ENCODE peak calls at places on chromosomes 12 and 14, in nine cellular contexts. I is dorsolateral prefrontal cortex; P is OCI-LY7; M is ovary; Y is CD8-positive, alpha-beta T cell; T is psoas muscle; W is sigmoid colon; G is upper lobe of right lung; C is coronary artery. O is an unnamed sample.

GRCh38 chr14:53516261-53516774 is 363.2 kb upstream of the DDHD1 start:
- DNase-seq in Y (no peak), M (no peak), I (no peak), W (no peak), P (no peak), G (no peak), C (no peak), T (no peak), O (peak; percentile 92)

GRCh38 chr14:101174980-101175606 is 271.6 kb upstream of the RTL1 start:
- DNase-seq in W (no peak), C (peak; percentile 55), Y (no peak), P (no peak), T (no peak), G (peak; percentile 66), M (peak; percentile 12), I (no peak), O (no peak)

GRCh38 chr14:34843011-34843554 is 32.1 kb downstream of the BAZ1A start:
- DNase-seq in T (no peak), G (no peak), W (no peak), P (no peak), M (no peak), C (no peak), I (no peak), Y (no peak), O (peak; percentile 84)

GRCh38 chr14:73795974-73796373 is 55.7 kb upstream of the PTGR2 start:
- DNase-seq in C (no peak), P (no peak), T (no peak), M (no peak), W (peak; percentile 43), I (no peak), G (no peak), Y (no peak), O (peak; percentile 78)

GRCh38 chr12:66438601-66439000 is 136.3 kb downstream of the HELB start:
- DNase-seq in G (no peak), C (no peak), T (no peak), P (no peak), M (no peak), I (no peak), W (no peak), Y (no peak), O (peak; percentile 1)

GRCh38 chr12:69196302-69197288 is 42.8 kb upstream of the CPSF6 start:
- DNase-seq in T (no peak), C (no peak), I (no peak), P (no peak), G (no peak), M (no peak), W (no peak), Y (no peak), O (peak; percentile 4)

GRCh38 chr14:100857923-100858837 is 32.3 kb downstream of the MEG3 start:
- DNase-seq in M (no peak), G (no peak), C (no peak), P (no peak), I (no peak), Y (no peak), T (no peak), W (no peak), O (no peak)

GRCh38 chr12:39935275-39935674 is 170.6 kb downstream of the SLC2A13 start:
- DNase-seq in Y (no peak), I (no peak), T (no peak), C (no peak), M (no peak), G (no peak), W (no peak), P (no peak), O (peak; percentile 62)

GRCh38 chr14:76473381-76474263 is 97.7 kb downstream of the ESRRB start:
- DNase-seq in G (peak; percentile 67), I (no peak), T (peak; percentile 31), W (no peak), P (no peak), M (no peak), Y (no peak), C (no peak), O (peak; percentile 16)

GRCh38 chr12:38904932-38905479 is 385 bp downstream of the CPNE8 start:
- DNase-seq in G (peak; percentile 91), W (peak; percentile 95), C (peak; percentile 90), M (peak; percentile 72), Y (peak; percentile 18), T (peak; percentile 85), P (no peak), I (peak; percentile 28), O (peak; percentile 85)

GRCh38 chr14:98923596-98923995 is 348.4 kb downstream of the BCL11B start:
- DNase-seq in T (no peak), I (no peak), M (no peak), P (no peak), C (no peak), W (no peak), Y (no peak), G (no peak), O (no peak)

GRCh38 chr14:89226789-89227489 is 190.1 kb downstream of the FOXN3 start:
- DNase-seq in P (no peak), Y (no peak), C (no peak), I (no peak), T (no peak), W (no peak), M (no peak), G (no peak), O (peak; percentile 32)

GRCh38 chr12:95216704-95217376 is 427 bp downstream of the FGD6 start:
- DNase-seq in P (peak; percentile 43), G (no peak), Y (no peak), T (no peak), I (no peak), W (no peak), C (peak; percentile 76), M (no peak), O (no peak)

DNA sequence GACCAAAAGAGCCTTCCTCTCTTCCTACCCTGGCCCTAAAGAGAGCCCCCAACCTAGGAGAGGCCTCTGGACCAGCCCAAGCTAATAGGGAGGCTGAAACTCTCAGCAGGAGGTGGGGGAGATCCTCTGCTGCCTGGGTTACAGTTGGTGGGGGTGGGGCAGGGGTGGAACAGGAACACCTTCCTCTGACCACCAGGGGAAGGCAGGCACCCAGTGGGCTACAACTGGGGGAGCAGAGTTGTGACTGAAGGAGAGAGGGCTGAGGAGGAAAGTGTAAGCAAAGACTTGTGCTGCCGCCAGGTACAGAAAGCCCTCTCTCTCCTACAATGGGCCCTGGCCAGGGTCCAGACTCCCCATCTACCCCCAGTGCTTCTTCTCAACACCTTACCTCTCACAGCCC is 1.5 kb downstream of the MYO1A start:
- DNase-seq in G (no peak), T (no peak), W (no peak), P (no peak), C (no peak), M (no peak), Y (no peak), I (no peak), O (no peak)
- H3K4me3 ChIP-seq in G (no peak overlapping the region), T (no peak overlapping the region), W (no peak overlapping the region), P (no peak overlapping the region), C (no peak overlapping the region), M (no peak overlapping the region), Y (no peak overlapping the region), I (no peak overlapping the region), O (no peak overlapping the region)

GRCh38 chr14:49766839-49767238 is 1.1 kb upstream of the KLHDC2 start:
- DNase-seq in M (no peak), G (no peak), W (no peak), Y (no peak), I (no peak), C (no peak), T (no peak), P (peak; percentile 21), O (no peak)

GRCh38 chr14:49768301-49769121 is 558 bp downstream of the KLHDC2 start:
- DNase-seq in Y (peak; percentile 65), G (peak; percentile 80), I (peak; percentile 31), T (peak; percentile 64), M (peak; percentile 52), W (peak; percentile 71), P (peak; percentile 62), C (peak; percentile 80), O (peak; percentile 58)

GRCh38 chr14:49769171-49769570 is 1.2 kb downstream of the KLHDC2 start:
- DNase-seq in M (no peak), I (no peak), Y (no peak), W (no peak), P (peak; percentile 21), T (no peak), G (no peak), C (no peak), O (peak; percentile 63)

GRCh38 chr14:49769581-49770211 is 1.7 kb downstream of the KLHDC2 start:
- DNase-seq in I (no peak), C (no peak), M (no peak), Y (no peak), T (no peak), P (no peak), W (no peak), G (no peak), O (no peak)

DNA sequence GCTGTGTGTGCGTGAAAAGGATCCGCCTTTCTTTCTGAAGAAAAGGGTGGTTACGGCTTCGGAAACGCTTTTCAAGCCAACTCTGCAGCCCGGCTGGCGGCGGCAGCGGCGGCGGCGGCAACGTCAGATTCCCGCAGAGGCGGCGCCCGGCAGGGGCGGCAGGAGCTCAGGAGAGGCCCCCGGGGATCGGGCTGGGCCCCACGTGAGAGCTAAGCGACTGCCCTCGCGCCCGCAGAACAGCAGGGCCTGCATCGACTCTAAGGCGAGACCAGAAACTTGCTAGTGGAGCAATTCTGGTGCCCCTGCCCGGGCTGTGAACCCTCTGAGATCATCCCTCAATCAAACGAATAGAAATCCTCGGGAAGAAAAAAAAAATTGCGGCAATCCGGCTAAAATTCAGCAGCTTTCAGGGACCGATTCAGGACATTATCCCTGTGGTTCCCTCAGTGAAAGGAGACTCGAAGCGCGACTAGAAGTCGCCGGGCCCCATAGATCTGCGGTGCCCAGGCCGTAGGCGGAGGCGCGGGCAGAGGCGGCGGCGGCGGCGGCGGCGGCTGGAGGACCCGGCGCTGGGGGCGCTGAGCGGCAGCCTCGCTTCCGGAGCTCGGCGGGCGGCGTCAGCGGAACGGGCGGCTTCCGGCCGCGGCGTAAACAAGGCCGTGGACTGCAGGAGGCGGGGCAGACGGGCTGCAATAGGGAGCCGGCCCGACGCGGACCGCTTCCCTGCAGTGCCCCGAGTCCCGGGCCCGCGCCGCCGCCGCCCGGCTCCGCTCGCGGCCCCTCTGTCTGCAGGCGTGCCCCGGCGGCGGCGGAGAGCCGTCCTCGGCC is at the start of gene KLHDC2:
- DNase-seq in G (peak; percentile 97), Y (peak; percentile 86), M (peak; percentile 89), I (peak; percentile 66), T (peak; percentile 90), P (peak; percentile 93), C (peak; percentile 91), W (peak; percentile 93), O (peak; percentile 82)
- TF ChIP-seq CTCF in G (peak; percentile 25), Y (peak; percentile 22), M (peak; percentile 33), I (peak; percentile 44), T (peak; percentile 42), P (peak; percentile 75), C (no peak), W (no peak), O (no peak)

GRCh38 chr12:25811656-25812126 is 146.8 kb upstream of the RASSF8 start:
- DNase-seq in T (no peak), C (no peak), I (no peak), P (no peak), M (no peak), G (no peak), Y (no peak), W (no peak), O (no peak)
- H3K4me3 ChIP-seq in T (no peak overlapping the region), C (no peak overlapping the region), I (no peak overlapping the region), P (no peak overlapping the region), M (no peak overlapping the region), G (no peak overlapping the region), Y (no peak overlapping the region), W (no peak overlapping the region), O (no peak overlapping the region)

DNA sequence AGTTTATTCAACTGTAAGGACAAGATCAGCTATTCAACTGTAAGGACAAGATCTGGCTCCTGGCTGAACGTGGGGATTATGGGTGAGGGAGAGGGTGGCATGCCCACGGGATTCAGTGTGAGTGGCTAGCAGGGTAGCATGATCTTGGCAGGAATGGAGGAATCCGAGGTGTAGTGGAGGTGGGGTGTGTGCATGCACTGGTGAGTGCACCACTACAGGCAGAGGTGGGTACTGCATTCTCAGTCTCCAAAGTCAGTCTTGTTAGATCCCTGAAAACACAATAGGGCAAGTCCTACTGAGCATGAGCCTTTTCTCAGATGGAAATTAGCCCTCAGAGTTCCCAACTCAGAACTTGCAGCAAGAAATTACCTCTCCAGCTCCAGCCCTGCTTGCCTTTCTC is 32.2 kb upstream of the DCD start:
- DNase-seq in G (no peak), M (no peak), P (peak; percentile 43), W (no peak), Y (peak; percentile 11), T (no peak), C (no peak), I (no peak), O (peak; percentile 1)
- TF ChIP-seq CTCF in G (peak; percentile 33), M (no peak), P (peak; percentile 74), W (no peak), Y (peak; percentile 60), T (peak; percentile 27), C (no peak), I (no peak), O (peak; percentile 50)

O was measured in fibroblast of the aortic adventitia.